ENCODE peak calls at places on chromosome 2, in four cellular contexts. J, U, W and Y are unnamed samples.

GRCh38 chr2:95056461-95057459 is 31.3 kb downstream of the MAL start:
- DNase-seq in J (no peak), U (no peak), W (no peak), Y (no peak)

GRCh38 chr2:86417961-86418360 is 23.2 kb upstream of the KDM3A start:
- DNase-seq in J (no peak), U (no peak), W (no peak), Y (peak; percentile 78)

GRCh38 chr2:95320344-95320712 is 23.2 kb downstream of the KCNIP3 start:
- DNase-seq in J (no peak), U (no peak), W (no peak), Y (no peak)

GRCh38 chr2:236956641-236957040 is 129.0 kb upstream of the COPS8 start:
- DNase-seq in J (no peak), U (peak; percentile 60), W (no peak), Y (no peak)

GRCh38 chr2:177245010-177245422 is 19.5 kb downstream of the NFE2L2 start:
- DNase-seq in J (no peak), U (no peak), W (peak; percentile 66), Y (peak; percentile 78)

GRCh38 chr2:124683536-124684407 is 658.7 kb downstream of the CNTNAP5 start:
- DNase-seq in J (no peak), U (no peak), W (peak; percentile 59), Y (no peak)

GRCh38 chr2:60148717-60149116 is 404.7 kb downstream of the BCL11A start:
- DNase-seq in J (no peak), U (no peak), W (no peak), Y (no peak)

GRCh38 chr2:200026312-200026711 is 70.9 kb downstream of the MAIP1 start:
- DNase-seq in J (no peak), U (no peak), W (no peak), Y (no peak)

GRCh38 chr2:145402706-145403277 is 882.9 kb upstream of the ZEB2 start:
- DNase-seq in J (no peak), U (no peak), W (no peak), Y (no peak)

GRCh38 chr2:225556461-225556860 is 157.0 kb downstream of the NYAP2 start:
- DNase-seq in J (no peak), U (no peak), W (no peak), Y (no peak)

GRCh38 chr2:178804791-178805190 is 2.4 kb downstream of the TTN start:
- DNase-seq in J (peak; percentile 36), U (no peak), W (no peak), Y (peak; percentile 34)

GRCh38 chr2:159506764-159507406 is 109.5 kb downstream of the BAZ2B start:
- DNase-seq in J (no peak), U (no peak), W (no peak), Y (no peak)

GRCh38 chr2:157509755-157510154 is 65.9 kb upstream of the CYTIP start:
- DNase-seq in J (no peak), U (no peak), W (no peak), Y (no peak)

GRCh38 chr2:100817388-100817985 is 2.5 kb upstream of the NPAS2 start:
- DNase-seq in J (no peak), U (no peak), W (no peak), Y (no peak)

GRCh38 chr2:178241852-178242551 is 47.7 kb downstream of the OSBPL6 start:
- DNase-seq in J (no peak), U (no peak), W (peak; percentile 85), Y (peak; percentile 82)

GRCh38 chr2:19819097-19820065 is 82.4 kb downstream of the TTC32 start:
- DNase-seq in J (no peak), U (peak; percentile 49), W (peak; percentile 87), Y (no peak)

GRCh38 chr2:126858991-126859390 is 39.7 kb upstream of the TEX51 start:
- DNase-seq in J (no peak), U (peak; percentile 54), W (no peak), Y (no peak)

GRCh38 chr2:127175821-127176354 is 44.2 kb downstream of the CYP27C1 start:
- DNase-seq in J (no peak), U (peak; percentile 88), W (peak; percentile 61), Y (no peak)

GRCh38 chr2:10658041-10658913 is 31.5 kb downstream of the NOL10 start:
- DNase-seq in J (no peak), U (no peak), W (peak; percentile 44), Y (no peak)

GRCh38 chr2:62908145-62908544 is 142.5 kb upstream of the OTX1 start:
- DNase-seq in J (no peak), U (no peak), W (no peak), Y (no peak)

GRCh38 chr2:133676392-133677130 is 108.3 kb upstream of the NCKAP5 start:
- DNase-seq in J (no peak), U (no peak), W (peak; percentile 70), Y (peak; percentile 43)

GRCh38 chr2:70560452-70560851 is 6.8 kb upstream of the TGFA start:
- DNase-seq in J (no peak), U (no peak), W (no peak), Y (peak; percentile 16)

GRCh38 chr2:220779918-220780317 is 792.2 kb downstream of the EPHA4 start:
- DNase-seq in J (no peak), U (no peak), W (peak; percentile 54), Y (peak; percentile 79)

GRCh38 chr2:181741756-181742155 is 61.4 kb upstream of the NEUROD1 start:
- DNase-seq in J (no peak), U (no peak), W (peak; percentile 27), Y (no peak)

GRCh38 chr2:152718909-152719645 is 657 bp downstream of the ARL6IP6 start:
- DNase-seq in J (no peak), U (no peak), W (no peak), Y (peak; percentile 87)

GRCh38 chr2:204362603-204363002 is 182.7 kb upstream of the PARD3B start:
- DNase-seq in J (no peak), U (no peak), W (no peak), Y (no peak)

GRCh38 chr2:32249731-32250236 is 14.9 kb downstream of the NLRC4 start:
- DNase-seq in J (no peak), U (no peak), W (no peak), Y (no peak)

GRCh38 chr2:116200086-116200485 is 1614.4 kb upstream of the DDX18 start:
- DNase-seq in J (no peak), U (no peak), W (no peak), Y (no peak)

DNA sequence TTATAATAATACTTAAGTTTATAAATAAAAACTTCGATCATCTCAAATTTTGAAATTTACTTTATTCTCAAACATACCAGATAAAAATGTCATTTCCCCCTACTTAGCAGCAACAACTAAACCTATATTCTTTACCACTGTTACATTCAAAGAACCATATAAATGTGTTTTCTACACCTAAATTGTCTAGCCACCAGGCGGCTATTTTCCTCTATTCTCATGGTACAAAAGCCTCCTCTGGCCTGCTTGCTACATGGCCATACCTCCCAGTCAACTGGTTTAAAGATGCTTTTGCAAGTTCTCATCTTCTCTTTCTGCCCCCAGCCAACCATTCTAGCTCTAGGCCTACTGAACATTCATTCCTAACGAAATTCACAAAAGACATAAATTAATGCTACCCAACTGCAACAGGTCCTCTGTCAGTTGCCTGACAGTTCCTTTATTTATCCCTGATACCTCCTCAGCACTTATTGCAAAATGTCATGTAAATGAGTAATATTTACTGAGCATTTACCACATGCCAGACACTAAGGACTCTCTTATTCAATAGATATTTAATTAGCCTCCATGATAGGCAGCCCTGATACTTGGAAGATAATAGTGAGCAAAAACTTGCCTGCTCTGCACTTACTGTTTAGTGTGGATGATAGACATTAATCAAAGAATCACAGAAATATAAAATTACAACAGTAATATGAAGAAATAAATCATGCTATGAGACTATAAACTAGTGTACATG is 5.0 kb downstream of the C1D start:
- DNase-seq in J (no peak), U (no peak), W (no peak), Y (no peak)
- TF ChIP-seq CTCF in J (no peak), U (no peak), W (no peak), Y (no peak)

DNA sequence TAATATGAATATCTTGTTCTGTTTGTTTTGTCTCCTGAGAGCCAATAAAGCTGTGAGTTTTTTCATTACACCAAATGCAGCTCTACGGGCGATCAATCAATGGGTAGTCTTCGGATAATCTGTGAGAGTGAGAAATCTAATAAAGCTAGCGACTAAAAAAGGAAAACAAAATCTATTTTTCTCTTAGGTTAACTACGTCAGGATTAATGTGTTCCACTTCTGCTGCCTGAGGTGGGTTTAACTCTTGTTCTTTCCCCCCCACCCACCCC is 63.1 kb upstream of the PSMD14 start:
- DNase-seq in J (no peak), U (no peak), W (no peak), Y (no peak)
- H3K4me3 ChIP-seq in J (no peak overlapping the region), U (no peak overlapping the region), W (no peak overlapping the region), Y (no peak overlapping the region)

DNA sequence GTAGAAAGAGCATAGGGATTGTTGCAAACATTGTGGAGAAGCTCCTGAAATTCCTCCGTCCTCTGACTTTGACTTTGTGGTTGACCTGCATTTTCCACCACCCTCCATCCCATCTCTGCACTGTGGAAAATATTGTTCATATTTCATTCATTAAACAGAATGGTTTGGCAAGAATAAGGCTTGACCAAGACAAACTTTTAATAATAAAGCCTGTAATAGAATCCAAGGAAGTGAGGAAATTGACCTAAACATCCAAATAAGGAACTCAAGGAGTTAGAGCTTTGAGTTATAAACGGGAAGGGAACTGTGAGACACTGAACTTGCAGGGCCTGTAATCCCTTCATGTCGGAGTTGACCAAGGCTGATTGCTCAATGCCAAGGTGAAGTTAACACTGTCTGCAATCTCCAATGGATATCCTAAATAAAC is 115.2 kb downstream of the GFPT1 start:
- DNase-seq in J (no peak), U (no peak), W (peak; percentile 67), Y (no peak)
- TF ChIP-seq CTCF in J (no peak), U (no peak), W (no peak), Y (no peak)

GRCh38 chr2:241074901-241075540 is 27.1 kb downstream of the MTERF4 start:
- DNase-seq in J (no peak), U (peak; percentile 73), W (no peak), Y (no peak)
- H3K4me3 ChIP-seq in J (no peak overlapping the region), U (no peak overlapping the region), W (no peak overlapping the region), Y (no peak overlapping the region)

GRCh38 chr2:149595069-149595963 is 7.7 kb upstream of the MMADHC start:
- DNase-seq in J (no peak), U (no peak), W (no peak), Y (no peak)
- TF ChIP-seq CTCF in J (no peak), U (no peak), W (peak; percentile 42), Y (peak; percentile 33)

GRCh38 chr2:79103199-79103598 is 15.4 kb upstream of the REG1B start:
- DNase-seq in J (no peak), U (no peak), W (no peak), Y (no peak)

GRCh38 chr2:79101024-79101423 is 13.2 kb upstream of the REG1B start:
- DNase-seq in J (no peak), U (no peak), W (no peak), Y (no peak)

GRCh38 chr2:79100301-79100700 is 12.5 kb upstream of the REG1B start:
- DNase-seq in J (no peak), U (no peak), W (no peak), Y (no peak)

GRCh38 chr2:79105259-79105658 is 15.0 kb upstream of the REG1A start:
- DNase-seq in J (no peak), U (no peak), W (no peak), Y (no peak)
- H3K4me3 ChIP-seq in J (no peak overlapping the region), U (no peak overlapping the region), W (no peak overlapping the region), Y (no peak overlapping the region)